ENCODE peak calls at places on chromosomes 11 and 22, in nine cellular contexts. S is progenitor cell of endocrine pancreas; C is amniotic epithelial cell; A is HEK293T; L is amygdala; P is fibroblast of lung; Z is effector memory CD8-positive, alpha-beta T cell; K is sigmoid colon; I is neuronal stem cell. F is an unnamed sample.

GRCh38 chr11:69164824-69165223 is 9.1 kb downstream of the SMIM38 start:
- DNase-seq in S (no peak), L (no peak), Z (no peak), A (no peak), P (no peak), C (no peak), K (no peak), I (no peak), F (no peak)

GRCh38 chr11:70323811-70324210 is 53.3 kb downstream of the PPFIA1 start:
- DNase-seq in S (no peak), L (no peak), K (no peak), I (no peak), C (peak; percentile 44), Z (no peak), A (no peak), P (peak; percentile 45), F (no peak)

GRCh38 chr22:28333106-28333505 is 346.5 kb downstream of the TTC28 start:
- DNase-seq in K (no peak), L (no peak), C (no peak), Z (no peak), P (no peak), A (no peak), I (no peak), S (no peak), F (no peak)

GRCh38 chr22:29253561-29254282 is 14.1 kb downstream of the RHBDD3 start:
- DNase-seq in A (peak; percentile 12), K (no peak), I (no peak), Z (no peak), S (no peak), P (no peak), C (no peak), L (no peak), F (no peak)

GRCh38 chr11:3614742-3615171 is 27.0 kb downstream of the ART5 start:
- DNase-seq in C (no peak), L (no peak), P (no peak), S (no peak), Z (no peak), I (no peak), K (no peak), A (no peak), F (no peak)

GRCh38 chr11:87897921-87898320 is 277.3 kb downstream of the RAB38 start:
- DNase-seq in I (no peak), K (no peak), L (no peak), C (no peak), S (no peak), Z (no peak), P (no peak), A (no peak), F (no peak)

GRCh38 chr11:61793084-61793828 is 545 bp downstream of the FEN1 start:
- DNase-seq in C (no peak), S (no peak), L (no peak), I (no peak), K (no peak), P (no peak), Z (no peak), A (no peak), F (no peak)

GRCh38 chr11:75352417-75353206 is 1.2 kb upstream of the ARRB1 start:
- DNase-seq in L (no peak), C (no peak), I (no peak), S (no peak), A (no peak), Z (peak; percentile 23), K (peak; percentile 82), P (no peak), F (no peak)

GRCh38 chr11:2091112-2091746 is 48.0 kb downstream of the IGF2 start:
- DNase-seq in Z (no peak), C (no peak), K (peak; percentile 53), S (no peak), P (no peak), A (no peak), L (no peak), I (no peak), F (no peak)

GRCh38 chr11:26199341-26199740 is 132.6 kb upstream of the ANO3 start:
- DNase-seq in L (no peak), S (no peak), A (no peak), Z (no peak), I (no peak), P (peak; percentile 74), C (peak; percentile 58), K (no peak), F (no peak)

GRCh38 chr11:110186867-110187266 is 93.7 kb downstream of the ZC3H12C start:
- DNase-seq in S (no peak), L (no peak), Z (no peak), K (no peak), C (no peak), I (no peak), P (no peak), A (no peak), F (no peak)

GRCh38 chr11:10208045-10208674 is 85.9 kb downstream of the SBF2 start:
- DNase-seq in Z (no peak), P (peak; percentile 74), I (peak; percentile 1), K (no peak), A (peak; percentile 43), L (no peak), C (peak; percentile 38), S (no peak), F (peak; percentile 31)

GRCh38 chr11:1564535-1565172 is 7.4 kb downstream of the DUSP8 start:
- DNase-seq in P (peak; percentile 89), S (peak; percentile 59), A (peak; percentile 86), I (peak; percentile 56), C (peak; percentile 85), L (peak; percentile 45), K (peak; percentile 92), Z (no peak), F (peak; percentile 85)

GRCh38 chr11:61526229-61526628 is 17.7 kb downstream of the LRRC10B start:
- DNase-seq in I (no peak), Z (no peak), C (no peak), K (no peak), A (no peak), S (no peak), P (no peak), L (no peak), F (no peak)

GRCh38 chr11:119100246-119100959 is 1.2 kb downstream of the DPAGT1 start:
- DNase-seq in K (no peak), P (peak; percentile 60), A (no peak), L (no peak), Z (no peak), C (peak; percentile 52), S (no peak), I (no peak), F (peak; percentile 20)